ENCODE peak calls at places on chromosomes 5 and 9, in seven cellular contexts. D is NCI-H1417 treated with DMSO at 0.1 percent for 48 hours; N is RPMI7951; F is A549; A is lung; Q is mesenchymal stem cell; I is activated T-cell treated with anti-CD3 and anti-CD28 coated beads, Interleukin-2, amount 50 U/mL, for 4 hours. W is an unnamed sample.
A peak's percentile ranks its signal among the peaks of the same experiment; 100 is the strongest.

GRCh38 chr5:107395632-107396350 is 274.9 kb downstream of the EFNA5 start:
- DNase-seq in F (no peak), A (no peak), Q (no peak), N (peak; percentile 28), I (no peak), D (no peak), W (no peak)

GRCh38 chr5:80780761-80781285 is 126.0 kb upstream of the DHFR start:
- DNase-seq in I (no peak), D (no peak), Q (no peak), A (no peak), N (no peak), F (no peak), W (no peak)

GRCh38 chr9:124021385-124021769 is 9.8 kb downstream of the LHX2 start:
- DNase-seq in I (no peak), Q (no peak), A (no peak), D (no peak), F (no peak), N (no peak), W (no peak)

GRCh38 chr5:102910240-102911226 is 155.4 kb downstream of the PAM start:
- DNase-seq in I (no peak), F (peak; percentile 15), D (no peak), Q (peak; percentile 26), A (no peak), N (peak; percentile 61), W (no peak)

GRCh38 chr5:150624334-150625163 is 15.9 kb upstream of the SYNPO start:
- DNase-seq in N (no peak), F (no peak), I (peak; percentile 18), Q (no peak), D (no peak), A (no peak), W (peak; percentile 75)

GRCh38 chr9:13266172-13266571 is 13.3 kb downstream of the MPDZ start:
- DNase-seq in Q (peak; percentile 43), A (no peak), D (no peak), N (peak; percentile 49), F (no peak), I (no peak), W (no peak)

GRCh38 chr5:139649082-139649991 is 1.2 kb downstream of the CXXC5 start:
- DNase-seq in N (no peak), Q (peak; percentile 43), F (no peak), D (no peak), I (no peak), A (no peak), W (no peak)

GRCh38 chr5:68033961-68034581 is 181.5 kb upstream of the PIK3R1 start:
- DNase-seq in N (no peak), I (no peak), Q (peak; percentile 39), A (peak; percentile 68), F (no peak), D (no peak), W (no peak)

GRCh38 chr5:98768160-98769005 is 5.1 kb upstream of the RGMB start:
- DNase-seq in A (peak; percentile 50), F (peak; percentile 52), I (peak; percentile 18), N (peak; percentile 47), Q (peak; percentile 78), D (no peak), W (peak; percentile 38)

GRCh38 chr5:76688836-76689235 is 27.1 kb upstream of the F2R start:
- DNase-seq in Q (peak; percentile 48), D (no peak), N (no peak), F (no peak), I (no peak), A (no peak), W (no peak)

GRCh38 chr9:131603199-131603598 is 57.9 kb downstream of the PRRT1B start:
- DNase-seq in D (no peak), F (no peak), I (no peak), A (no peak), Q (no peak), N (no peak), W (no peak)

GRCh38 chr5:115685966-115686691 is 60.3 kb upstream of the TMED7 start:
- DNase-seq in D (no peak), Q (no peak), N (peak; percentile 23), I (no peak), A (no peak), F (no peak), W (no peak)

GRCh38 chr5:138282918-138283742 is 8.7 kb upstream of the GFRA3 start:
- DNase-seq in I (no peak), D (no peak), N (peak; percentile 36), Q (peak; percentile 67), A (peak; percentile 33), F (peak; percentile 76), W (no peak)

GRCh38 chr5:160175438-160176218 is 53.7 kb upstream of the FABP6 start:
- DNase-seq in I (no peak), Q (no peak), N (peak; percentile 75), A (no peak), D (no peak), F (no peak), W (no peak)

GRCh38 chr9:130461218-130461630 is 16.5 kb downstream of the ASS1 start:
- DNase-seq in F (peak; percentile 39), A (peak; percentile 46), D (no peak), N (peak; percentile 21), Q (peak; percentile 32), I (peak; percentile 71), W (peak; percentile 82)

GRCh38 chr9:38394419-38394818 is 1.9 kb downstream of the ALDH1B1 start:
- DNase-seq in N (no peak), I (no peak), Q (no peak), A (no peak), D (no peak), F (no peak), W (no peak)

GRCh38 chr5:120083851-120084615 is 380.1 kb upstream of the PRR16 start:
- DNase-seq in N (no peak), F (no peak), A (no peak), Q (no peak), I (no peak), D (no peak), W (no peak)

GRCh38 chr5:42392917-42393316 is 30.3 kb upstream of the GHR start:
- DNase-seq in D (no peak), Q (no peak), N (no peak), I (no peak), A (no peak), F (no peak), W (no peak)

GRCh38 chr9:127874301-127875216 is 2.9 kb downstream of the AK1 start:
- DNase-seq in A (no peak), F (no peak), N (no peak), Q (no peak), D (no peak), I (no peak), W (no peak)

GRCh38 chr5:172901788-172902496 is 57.3 kb upstream of the RPL26L1 start:
- DNase-seq in D (no peak), F (peak; percentile 92), A (no peak), N (peak; percentile 31), I (no peak), Q (peak; percentile 80), W (no peak)

GRCh38 chr9:95096807-95097206 is 220.7 kb downstream of the FANCC start:
- DNase-seq in I (no peak), D (no peak), A (no peak), N (no peak), F (no peak), Q (no peak), W (no peak)

GRCh38 chr9:136610426-136610825 is 52.3 kb upstream of the EGFL7 start:
- DNase-seq in Q (no peak), F (no peak), I (no peak), N (no peak), A (no peak), D (no peak), W (no peak)

GRCh38 chr5:61357745-61358144 is 25.7 kb downstream of the ZSWIM6 start:
- DNase-seq in I (no peak), Q (no peak), N (peak; percentile 18), A (no peak), D (no peak), F (peak; percentile 63), W (no peak)

GRCh38 chr5:10760033-10760975 is 730 bp downstream of the DAP start:
- DNase-seq in D (no peak), F (peak; percentile 52), I (no peak), N (peak; percentile 80), A (peak; percentile 65), Q (peak; percentile 74), W (no peak)

GRCh38 chr9:33921967-33922895 is 105.3 kb downstream of the UBE2R2 start:
- DNase-seq in Q (peak; percentile 33), D (no peak), A (no peak), N (peak; percentile 15), F (peak; percentile 47), I (no peak), W (peak; percentile 30)

GRCh38 chr9:21056931-21057330 is 20.8 kb downstream of the IFNB1 start:
- DNase-seq in N (peak; percentile 79), Q (peak; percentile 40), F (peak; percentile 16), A (no peak), I (no peak), D (no peak), W (no peak)

W was measured in GM19239.